ENCODE peak calls at places on chromosomes 13 and 19, in five cellular contexts. One of them, this sample, is unnamed.

GRCh38 chr19:36136975-36137686 is 2.7 kb upstream of the CAPNS1 start:
- DNase-seq in AG09309: no peak
- DNase-seq in frontal cortex: no peak
- DNase-seq in kidney tubule cell: peak; percentile 90
- DNase-seq in astrocyte of the spinal cord: peak; percentile 46
- DNase-seq in this sample: peak; percentile 46

GRCh38 chr13:101127741-101128353 is 288.5 kb downstream of the NALCN start:
- DNase-seq in AG09309: no peak
- DNase-seq in frontal cortex: peak; percentile 51
- DNase-seq in kidney tubule cell: peak; percentile 52
- DNase-seq in astrocyte of the spinal cord: peak; percentile 67
- DNase-seq in this sample: peak; percentile 67

GRCh38 chr19:31346184-31346583 is 3.1 kb downstream of the TSHZ3 start:
- DNase-seq in AG09309: no peak
- DNase-seq in frontal cortex: no peak
- DNase-seq in kidney tubule cell: no peak
- DNase-seq in astrocyte of the spinal cord: no peak
- DNase-seq in this sample: no peak

GRCh38 chr19:6709549-6709948 is 10.9 kb downstream of the C3 start:
- DNase-seq in AG09309: no peak
- DNase-seq in frontal cortex: no peak
- DNase-seq in kidney tubule cell: no peak
- DNase-seq in astrocyte of the spinal cord: no peak
- DNase-seq in this sample: no peak

GRCh38 chr13:99218545-99218944 is 17.9 kb downstream of the UBAC2 start:
- DNase-seq in AG09309: no peak
- DNase-seq in frontal cortex: no peak
- DNase-seq in kidney tubule cell: no peak
- DNase-seq in astrocyte of the spinal cord: peak; percentile 31
- DNase-seq in this sample: no peak

GRCh38 chr13:113129921-113130750 is 7.5 kb downstream of the F10 start:
- DNase-seq in AG09309: no peak
- DNase-seq in frontal cortex: no peak
- DNase-seq in kidney tubule cell: no peak
- DNase-seq in astrocyte of the spinal cord: no peak
- DNase-seq in this sample: peak; percentile 41

GRCh38 chr13:110610955-110611595 is 4.3 kb upstream of the NAXD start:
- DNase-seq in AG09309: peak; percentile 48
- DNase-seq in frontal cortex: no peak
- DNase-seq in kidney tubule cell: peak; percentile 41
- DNase-seq in astrocyte of the spinal cord: no peak
- DNase-seq in this sample: no peak

GRCh38 chr19:18750295-18750970 is 40.7 kb downstream of the COMP start:
- DNase-seq in AG09309: no peak
- DNase-seq in frontal cortex: no peak
- DNase-seq in kidney tubule cell: no peak
- DNase-seq in astrocyte of the spinal cord: no peak
- DNase-seq in this sample: no peak

GRCh38 chr19:53912653-53913052 is 3.6 kb downstream of the CACNG7 start:
- DNase-seq in AG09309: no peak
- DNase-seq in frontal cortex: no peak
- DNase-seq in kidney tubule cell: no peak
- DNase-seq in astrocyte of the spinal cord: no peak
- DNase-seq in this sample: no peak

GRCh38 chr19:912181-913079 is 589 bp downstream of the R3HDM4 start:
- DNase-seq in AG09309: no peak
- DNase-seq in frontal cortex: no peak
- DNase-seq in kidney tubule cell: no peak
- DNase-seq in astrocyte of the spinal cord: no peak
- DNase-seq in this sample: peak; percentile 28

GRCh38 chr19:19710506-19710905 is 22.4 kb downstream of the ZNF14 start:
- DNase-seq in AG09309: no peak
- DNase-seq in frontal cortex: no peak
- DNase-seq in kidney tubule cell: no peak
- DNase-seq in astrocyte of the spinal cord: no peak
- DNase-seq in this sample: no peak

GRCh38 chr13:30121666-30122065 is 185.7 kb downstream of the KATNAL1 start:
- DNase-seq in AG09309: no peak
- DNase-seq in frontal cortex: no peak
- DNase-seq in kidney tubule cell: no peak
- DNase-seq in astrocyte of the spinal cord: no peak
- DNase-seq in this sample: no peak

GRCh38 chr19:16429066-16429758 is 42.6 kb downstream of the EPS15L1 start:
- DNase-seq in AG09309: no peak
- DNase-seq in frontal cortex: peak; percentile 66
- DNase-seq in kidney tubule cell: peak; percentile 28
- DNase-seq in astrocyte of the spinal cord: no peak
- DNase-seq in this sample: no peak